ENCODE peak calls at places on chromosomes 7 and 10, in four cellular contexts. S is mucosa of descending colon, G is bronchial epithelial cell, Z is astrocyte. W is an unnamed sample.

GRCh38 chr7:90383879-90384278 is 19.4 kb upstream of the CLDN12 start:
- DNase-seq in Z (peak; percentile 61), G (peak; percentile 79), S (no peak), W (peak; percentile 42)

GRCh38 chr10:118870467-118871243 is 115.9 kb upstream of the CACUL1 start:
- DNase-seq in G (peak; percentile 96), Z (peak; percentile 60), S (no peak), W (peak; percentile 64)

GRCh38 chr7:17521437-17521836 is 223.0 kb downstream of the AHR start:
- DNase-seq in Z (peak; percentile 76), S (no peak), G (peak; percentile 70), W (peak; percentile 60)

GRCh38 chr7:105567024-105567423 is 14.3 kb downstream of the EFCAB10 start:
- DNase-seq in G (no peak), Z (no peak), S (no peak), W (no peak)

GRCh38 chr10:33913194-33913593 is 578.7 kb upstream of the NRP1 start:
- DNase-seq in S (no peak), G (peak; percentile 89), Z (no peak), W (peak; percentile 94)

GRCh38 chr7:100371561-100372171 is 1.6 kb upstream of the PILRA start:
- DNase-seq in S (no peak), Z (no peak), G (no peak), W (no peak)

GRCh38 chr10:71912431-71912830 is 51.8 kb upstream of the CHST3 start:
- DNase-seq in S (no peak), Z (no peak), G (peak; percentile 32), W (peak; percentile 13)

GRCh38 chr10:14659626-14660196 is 115.0 kb downstream of the FAM107B start:
- DNase-seq in G (no peak), S (peak; percentile 70), Z (no peak), W (no peak)

GRCh38 chr7:1124164-1124563 is 35.8 kb downstream of the ZFAND2A start:
- DNase-seq in Z (no peak), G (no peak), S (peak; percentile 40), W (no peak)

GRCh38 chr10:127046975-127047877 is 142.0 kb downstream of the DOCK1 start:
- DNase-seq in S (no peak), G (no peak), Z (peak; percentile 68), W (no peak)

GRCh38 chr7:26198133-26198780 is 2.3 kb downstream of the HNRNPA2B1 start:
- DNase-seq in S (no peak), Z (no peak), G (peak; percentile 41), W (peak; percentile 56)

DNA sequence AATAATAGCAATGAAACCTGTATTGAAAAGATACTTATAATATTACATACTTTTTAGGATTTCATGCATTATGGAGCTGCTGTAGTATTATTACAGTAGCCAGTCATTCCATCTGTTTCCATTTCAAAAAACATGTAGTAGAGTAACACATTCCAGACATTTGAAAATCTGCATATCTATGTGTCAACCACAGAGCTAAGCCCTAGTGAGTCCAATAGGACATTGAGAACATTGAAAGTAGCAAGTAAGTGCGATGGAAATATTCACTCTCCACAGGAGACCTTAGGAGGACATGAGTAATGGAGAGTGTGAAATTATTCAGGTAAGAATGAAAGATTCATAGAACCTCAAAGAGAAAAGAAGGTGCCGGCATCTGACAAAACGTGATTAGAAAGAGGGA is 15.3 kb downstream of the NSMCE4A start:
- DNase-seq in Z (no peak), S (no peak), G (no peak), W (no peak)
- H3K36me3 ChIP-seq in Z (peaks cover 1% of the 10 kb centered on the region), S (peaks cover 4% of the 10 kb centered on the region), G (no peaks in the 10 kb centered on the region), W (peaks cover 4% of the 10 kb centered on the region)

GRCh38 chr10:99894613-99895012 is 112.2 kb downstream of the ABCC2 start:
- DNase-seq in Z (no peak), G (peak; percentile 5), S (no peak), W (peak; percentile 13)

DNA sequence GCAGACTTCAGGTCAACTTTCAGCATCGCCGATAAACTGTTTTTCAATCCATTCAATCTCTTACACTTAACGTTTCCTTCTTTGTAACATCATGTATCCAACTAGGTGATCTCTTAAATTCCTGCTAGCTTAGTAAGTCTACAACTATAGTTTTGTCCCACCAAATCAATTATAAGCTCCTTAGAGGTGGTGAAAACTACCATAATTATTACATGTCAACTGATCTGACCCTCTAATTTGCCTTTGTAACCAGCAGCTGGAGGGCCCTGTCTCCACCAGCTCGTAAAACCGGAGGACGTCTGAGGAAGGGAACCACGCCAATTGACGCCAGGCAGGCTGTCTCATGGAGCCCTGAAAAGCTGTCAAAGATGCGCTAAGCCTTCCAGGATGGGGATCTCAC is 113.4 kb downstream of the ABCC2 start:
- DNase-seq in Z (no peak), G (no peak), S (no peak), W (no peak)
- H3K36me3 ChIP-seq in Z (peaks cover 61% of the 10 kb centered on the region), G (peaks cover 13% of the 10 kb centered on the region), S (peaks cover 20% of the 10 kb centered on the region), W (peaks cover 4% of the 10 kb centered on the region)

DNA sequence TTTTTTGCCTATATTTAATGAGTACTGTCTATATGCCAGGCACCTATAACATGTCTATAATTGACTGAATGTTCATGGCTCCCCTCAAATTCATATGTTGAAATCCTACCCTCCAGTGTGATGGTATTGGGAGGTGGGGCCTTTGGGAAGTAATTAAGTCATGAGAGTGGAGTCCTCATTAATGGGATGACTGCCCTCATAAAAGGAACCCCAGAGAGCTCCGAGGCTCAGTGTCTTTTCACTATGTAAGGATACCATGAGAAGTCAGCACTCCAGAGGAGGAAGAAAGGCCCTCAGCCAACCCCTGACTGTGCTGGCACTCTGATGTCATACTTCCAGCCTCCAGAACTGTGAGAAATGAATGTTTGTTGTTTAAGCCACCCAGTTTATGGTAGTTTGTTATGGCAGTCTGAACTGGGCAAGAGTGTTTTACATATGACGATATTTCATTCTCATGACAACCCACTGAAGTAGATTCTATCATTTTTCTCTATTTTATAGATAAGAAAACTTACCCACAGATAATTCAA is 61.1 kb upstream of the PCGF5 start:
- DNase-seq in G (no peak), Z (no peak), S (no peak), W (no peak)
- H3K36me3 ChIP-seq in G (no peaks in the 10 kb centered on the region), Z (no peaks in the 10 kb centered on the region), S (no peaks in the 10 kb centered on the region), W (no peaks in the 10 kb centered on the region)

GRCh38 chr7:136067277-136067676 is 90.1 kb upstream of the MTPN start:
- DNase-seq in G (no peak), S (no peak), Z (no peak), W (no peak)
- H3K36me3 ChIP-seq in G (no peaks in the 10 kb centered on the region), S (no peaks in the 10 kb centered on the region), Z (no peaks in the 10 kb centered on the region), W (no peaks in the 10 kb centered on the region)

GRCh38 chr10:109866168-109866994 is 56.9 kb downstream of the XPNPEP1 start:
- DNase-seq in Z (no peak), G (no peak), S (no peak), W (peak; percentile 9)
- H3K36me3 ChIP-seq in Z (peaks cover 46% of the 10 kb centered on the region), G (peaks cover 22% of the 10 kb centered on the region), S (peaks cover 4% of the 10 kb centered on the region), W (peaks cover 27% of the 10 kb centered on the region)

DNA sequence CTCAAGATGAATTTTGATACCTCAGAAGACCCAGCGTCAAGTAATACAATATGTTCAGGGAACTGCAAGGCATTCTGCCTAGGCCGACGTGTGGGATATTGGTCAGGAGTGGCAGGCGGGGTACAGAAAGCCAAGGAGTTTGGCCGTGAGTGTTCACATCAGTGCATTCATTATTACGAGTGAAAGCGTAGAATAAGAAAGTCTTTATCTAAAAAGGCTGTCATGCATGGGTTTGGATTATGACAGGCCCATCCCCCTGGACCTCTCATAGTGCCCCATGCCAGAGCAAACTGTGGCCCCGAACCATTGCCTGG is 7.5 kb downstream of the AIMP2 start:
- DNase-seq in S (no peak), G (no peak), Z (no peak), W (no peak)
- H3K36me3 ChIP-seq in S (peaks cover 6% of the 10 kb centered on the region), G (peaks cover 17% of the 10 kb centered on the region), Z (peaks cover 23% of the 10 kb centered on the region), W (peaks cover 37% of the 10 kb centered on the region)

DNA sequence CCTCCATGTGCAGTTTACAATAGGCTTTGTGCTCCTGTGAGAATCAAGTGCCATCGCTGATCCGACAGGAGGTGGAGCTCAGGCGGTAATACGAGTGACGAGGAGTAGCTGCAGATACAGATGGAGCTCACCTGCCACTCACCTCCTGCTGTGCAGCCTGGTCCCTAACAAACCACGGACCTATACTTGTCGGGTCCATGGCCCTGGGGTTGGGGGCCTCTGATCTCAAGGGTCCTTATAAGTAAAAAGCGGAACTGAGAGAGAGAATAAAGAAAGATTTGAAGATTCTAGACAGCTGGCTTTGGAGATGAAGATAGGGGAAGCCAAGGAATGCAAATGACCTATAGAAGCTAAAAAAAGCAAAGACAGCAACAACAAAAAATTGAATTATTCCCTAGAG is 130.6 kb downstream of the PLXDC2 start:
- DNase-seq in Z (no peak), S (no peak), G (no peak), W (no peak)
- H3K36me3 ChIP-seq in Z (no peaks in the 10 kb centered on the region), S (no peaks in the 10 kb centered on the region), G (no peaks in the 10 kb centered on the region), W (no peaks in the 10 kb centered on the region)

GRCh38 chr10:95392711-95393164 is 101.9 kb upstream of the PDLIM1 start:
- DNase-seq in Z (no peak), G (no peak), S (no peak), W (no peak)

GRCh38 chr10:95394161-95394880 is 103.5 kb upstream of the PDLIM1 start:
- DNase-seq in Z (peak; percentile 42), G (peak; percentile 98), S (no peak), W (peak; percentile 87)

GRCh38 chr10:95391570-95392249 is 100.9 kb upstream of the PDLIM1 start:
- DNase-seq in Z (peak; percentile 39), S (no peak), G (peak; percentile 31), W (peak; percentile 19)

GRCh38 chr10:95391164-95391563 is 100.4 kb upstream of the PDLIM1 start:
- DNase-seq in S (no peak), Z (no peak), G (no peak), W (no peak)

GRCh38 chr10:95392250-95392584 is 101.4 kb upstream of the PDLIM1 start:
- DNase-seq in Z (no peak), S (no peak), G (no peak), W (no peak)
- H3K36me3 ChIP-seq in Z (no peaks in the 10 kb centered on the region), S (no peaks in the 10 kb centered on the region), G (no peaks in the 10 kb centered on the region), W (no peaks in the 10 kb centered on the region)

W was measured in PC-3.